ENCODE peak calls at places on chromosomes 1 and 21, in six cellular contexts. C, Z, Y, H, I and N are unnamed samples.

GRCh38 chr1:183979437-183979836 is 58.1 kb downstream of the COLGALT2 start:
- DNase-seq in C (no peak), Z (no peak), Y (no peak), H (no peak), I (no peak), N (no peak)

GRCh38 chr1:102891868-102892625 is 216.3 kb downstream of the COL11A1 start:
- DNase-seq in C (no peak), Z (no peak), Y (no peak), H (no peak), I (no peak), N (no peak)

GRCh38 chr1:223175032-223175431 is 32.0 kb upstream of the TLR5 start:
- DNase-seq in C (no peak), Z (no peak), Y (peak), H (no peak), I (no peak), N (peak)

GRCh38 chr1:87872692-87873091 is 544.0 kb downstream of the LMO4 start:
- DNase-seq in C (no peak), Z (no peak), Y (no peak), H (no peak), I (no peak), N (no peak)

GRCh38 chr1:202806845-202807366 is 1.3 kb downstream of the KDM5B start:
- DNase-seq in C (no peak), Z (peak), Y (peak), H (peak), I (peak), N (peak)

GRCh38 chr1:115115521-115116161 is 26.3 kb upstream of the TSPAN2 start:
- DNase-seq in C (no peak), Z (no peak), Y (no peak), H (no peak), I (no peak), N (no peak)

GRCh38 chr1:209199822-209200221 is 383.7 kb upstream of the CAMK1G start:
- DNase-seq in C (no peak), Z (no peak), Y (peak), H (no peak), I (no peak), N (no peak)

GRCh38 chr1:63326473-63327380 is 4.4 kb downstream of the FOXD3 start:
- DNase-seq in C (no peak), Z (no peak), Y (peak), H (no peak), I (no peak), N (no peak)

GRCh38 chr1:55965981-55966461 is 613.3 kb downstream of the PLPP3 start:
- DNase-seq in C (no peak), Z (no peak), Y (no peak), H (no peak), I (no peak), N (no peak)

GRCh38 chr1:38746966-38747600 is 112.5 kb downstream of the RRAGC start:
- DNase-seq in C (no peak), Z (no peak), Y (peak), H (no peak), I (no peak), N (no peak)

GRCh38 chr1:228851196-228851595 is 115.9 kb downstream of the RHOU start:
- DNase-seq in C (peak), Z (no peak), Y (no peak), H (no peak), I (no peak), N (no peak)

DNA sequence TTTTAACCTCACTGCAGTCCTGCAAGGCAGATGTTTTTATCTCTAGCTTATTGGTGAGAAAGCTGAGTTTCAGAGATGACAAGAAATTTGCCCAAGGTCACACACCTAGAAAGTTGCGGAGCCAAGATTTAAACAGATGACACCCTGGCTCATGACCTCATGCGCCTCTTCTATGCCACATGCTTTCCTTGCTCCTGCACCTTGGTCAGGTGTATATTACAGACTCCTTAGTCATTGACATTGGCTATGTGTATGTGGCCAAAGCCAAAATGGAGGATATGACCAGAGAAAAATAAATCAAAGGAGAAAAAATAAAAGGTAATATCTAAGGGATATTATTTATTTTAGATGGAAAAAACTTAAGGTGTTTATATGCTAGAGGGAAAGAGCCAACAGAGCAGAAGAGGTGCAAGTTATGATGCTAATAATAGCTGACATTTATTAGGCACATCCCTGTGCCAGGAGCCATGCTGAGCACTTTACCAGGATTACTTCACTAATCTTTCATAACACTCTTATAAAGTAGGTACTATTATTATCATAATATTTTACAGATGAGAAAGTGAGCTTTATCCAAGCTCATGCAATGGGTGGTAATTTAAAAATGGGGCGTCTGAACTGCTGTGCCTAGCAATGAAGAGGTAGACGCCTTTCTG is 13.8 kb upstream of the MYOC start:
- DNase-seq in C (peak), Z (no peak), Y (no peak), H (no peak), I (no peak), N (no peak)
- H3K27ac ChIP-seq in C (peak), Z (peak), Y (no peak), H (no peak), I (no peak), N (peak)

DNA sequence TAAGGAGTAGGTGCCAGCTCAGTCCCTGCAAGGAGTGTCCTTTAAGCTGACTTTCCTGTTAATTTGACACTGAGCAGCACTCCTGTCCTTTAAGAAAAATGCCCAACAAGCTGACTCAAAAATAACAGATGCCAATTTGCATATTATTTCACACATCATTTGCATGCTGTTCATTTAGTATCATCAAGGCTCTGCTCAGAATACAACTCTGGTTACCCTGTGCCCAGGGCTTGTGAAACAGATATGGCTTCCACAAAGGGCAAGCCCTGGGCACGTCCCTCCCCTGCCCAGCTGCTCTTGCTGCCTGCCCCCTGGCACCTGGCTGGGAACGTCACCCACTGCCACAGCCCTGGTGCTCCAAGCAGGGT is 10.3 kb downstream of the KCNN3 start:
- DNase-seq in C (no peak), Z (no peak), Y (no peak), H (no peak), I (no peak), N (no peak)
- H3K27ac ChIP-seq in C (no peak), Z (no peak), Y (no peak), H (no peak), I (no peak), N (no peak)

DNA sequence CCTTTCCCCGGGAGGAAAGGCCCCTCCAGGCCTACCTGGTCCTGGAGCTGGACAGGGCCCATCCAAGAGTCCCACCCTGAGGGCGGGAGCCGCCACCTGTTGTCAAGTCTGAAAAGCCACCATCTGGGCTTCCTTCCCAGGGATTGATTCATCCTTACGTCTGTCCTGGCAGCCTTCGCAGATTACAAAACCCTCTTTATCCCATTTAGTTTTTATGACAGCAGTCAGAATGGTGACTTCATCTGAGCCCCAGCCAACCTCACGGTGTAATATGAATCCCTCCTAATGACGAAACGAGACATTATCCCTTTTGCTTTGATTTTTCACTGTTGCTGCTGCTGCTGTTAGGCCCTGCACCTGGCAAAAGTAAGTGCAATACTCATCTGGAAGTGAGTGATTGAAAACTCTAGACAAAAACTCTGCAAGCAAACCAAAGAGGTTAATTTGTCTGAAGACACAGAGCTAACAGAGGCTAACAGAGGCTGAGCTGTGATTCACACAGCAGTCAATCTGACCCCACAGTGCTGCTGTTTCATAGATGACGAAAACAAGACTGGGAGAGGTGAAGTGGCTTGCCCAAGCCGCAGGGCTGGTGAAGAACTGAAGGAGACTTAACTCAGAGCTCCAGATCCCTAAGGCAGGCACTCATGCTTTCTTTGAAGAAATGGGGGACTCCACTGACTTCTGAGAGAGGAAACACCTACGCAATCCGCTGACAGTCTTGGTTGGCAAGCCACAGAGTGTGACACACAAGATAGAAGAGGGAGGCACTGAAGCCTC is 30.0 kb upstream of the S100A7 start:
- DNase-seq in C (peak), Z (peak), Y (peak), H (peak), I (no peak), N (peak)
- H3K27ac ChIP-seq in C (peak), Z (peak), Y (no peak), H (peak), I (no peak), N (peak)

GRCh38 chr1:41823453-41823852 is 95.3 kb downstream of the HIVEP3 start:
- DNase-seq in C (no peak), Z (no peak), Y (peak), H (no peak), I (no peak), N (peak)
- H3K27ac ChIP-seq in C (no peak), Z (peak), Y (no peak), H (no peak), I (no peak), N (peak)

GRCh38 chr21:43575466-43575841 is 83.8 kb downstream of the HSF2BP start:
- DNase-seq in C (no peak), Z (no peak), Y (no peak), H (no peak), I (no peak), N (no peak)
- H3K27ac ChIP-seq in C (peak), Z (no peak), Y (no peak), H (peak), I (no peak), N (no peak)

GRCh38 chr1:177440821-177441220 is 270.1 kb downstream of the BRINP2 start:
- DNase-seq in C (no peak), Z (no peak), Y (no peak), H (no peak), I (no peak), N (no peak)
- H3K27ac ChIP-seq in C (no peak), Z (no peak), Y (no peak), H (no peak), I (no peak), N (no peak)